ENCODE peak calls at places on chromosomes 7 and 10, in eight cellular contexts. Q is nucleus accumbens; K is Calu3; V is ovary; C is foreskin keratinocyte; O is CD8-positive, alpha-beta T cell; I is KG1; D is NCI-H82. W is an unnamed sample.

GRCh38 chr7:81439591-81439990 is 330.3 kb downstream of the HGF start:
- DNase-seq in O (no peak), V (no peak), D (no peak), Q (no peak), C (no peak), K (no peak), I (no peak), W (no peak)

GRCh38 chr10:75187961-75188426 is 22.6 kb upstream of the VDAC2 start:
- DNase-seq in O (peak), V (peak), C (peak), Q (peak), K (peak), D (peak), I (no peak), W (peak)

GRCh38 chr10:80160361-80161128 is 28.0 kb downstream of the PLAC9 start:
- DNase-seq in I (no peak), D (no peak), Q (no peak), O (no peak), C (no peak), K (no peak), V (no peak), W (no peak)

GRCh38 chr7:36153571-36154097 is 580 bp downstream of the EEPD1 start:
- DNase-seq in V (peak), K (peak), I (no peak), D (peak), Q (peak), O (peak), C (no peak), W (no peak)

GRCh38 chr7:39504963-39505362 is 61.2 kb upstream of the YAE1 start:
- DNase-seq in O (no peak), D (peak), C (peak), Q (no peak), K (peak), V (no peak), I (no peak), W (no peak)

GRCh38 chr10:77801474-77802238 is 124.9 kb downstream of the DLG5 start:
- DNase-seq in K (no peak), C (peak), V (no peak), D (no peak), O (peak), I (no peak), Q (no peak), W (no peak)

GRCh38 chr7:67343566-67343965 is 346.9 kb downstream of the TYW1 start:
- DNase-seq in I (no peak), K (no peak), O (no peak), D (no peak), C (no peak), Q (no peak), V (no peak), W (no peak)

GRCh38 chr7:129013048-129013721 is 41.7 kb downstream of the TNPO3 start:
- DNase-seq in C (no peak), Q (no peak), O (no peak), K (no peak), D (no peak), I (no peak), V (no peak), W (no peak)

GRCh38 chr7:141674201-141674671 is 27.7 kb downstream of the DENND11 start:
- DNase-seq in D (no peak), K (no peak), V (no peak), O (no peak), Q (no peak), C (peak), I (no peak), W (no peak)